ENCODE peak calls at places on chromosomes 1 and 21, in seven cellular contexts. One of them, this sample, is unnamed.
A peak's percentile ranks its signal among the peaks of the same experiment; 100 is the strongest.

GRCh38 chr1:202852163-202852904 is 36.6 kb downstream of the RABIF start:
- DNase-seq in pancreas: no peak
- DNase-seq in sigmoid colon: no peak
- DNase-seq in prostate gland: no peak
- DNase-seq in left ventricle myocardium inferior: no peak
- DNase-seq in astrocyte: peak; percentile 36
- DNase-seq in HCT116: peak; percentile 70
- DNase-seq in this sample: peak; percentile 70

GRCh38 chr1:1894354-1895049 is 3.6 kb upstream of the GNB1 start:
- DNase-seq in astrocyte: no peak
- DNase-seq in left ventricle myocardium inferior: peak; percentile 56
- DNase-seq in HCT116: no peak
- DNase-seq in prostate gland: peak; percentile 79
- DNase-seq in pancreas: peak; percentile 67
- DNase-seq in sigmoid colon: peak; percentile 69
- DNase-seq in this sample: no peak

GRCh38 chr1:203625623-203626189 is 926 bp upstream of the ATP2B4 start:
- DNase-seq in astrocyte: no peak
- DNase-seq in left ventricle myocardium inferior: no peak
- DNase-seq in prostate gland: peak; percentile 60
- DNase-seq in HCT116: no peak
- DNase-seq in pancreas: no peak
- DNase-seq in sigmoid colon: no peak
- DNase-seq in this sample: peak; percentile 97

GRCh38 chr1:53367503-53368313 is 39.8 kb upstream of the LRP8 start:
- DNase-seq in HCT116: no peak
- DNase-seq in astrocyte: no peak
- DNase-seq in pancreas: no peak
- DNase-seq in sigmoid colon: no peak
- DNase-seq in left ventricle myocardium inferior: no peak
- DNase-seq in prostate gland: no peak
- DNase-seq in this sample: no peak

GRCh38 chr1:23098463-23099170 is 70.0 kb downstream of the LUZP1 start:
- DNase-seq in left ventricle myocardium inferior: peak; percentile 24
- DNase-seq in HCT116: peak; percentile 65
- DNase-seq in sigmoid colon: peak; percentile 81
- DNase-seq in prostate gland: peak; percentile 57
- DNase-seq in pancreas: no peak
- DNase-seq in astrocyte: peak; percentile 45
- DNase-seq in this sample: peak; percentile 68

GRCh38 chr1:241551759-241552638 is 19.8 kb downstream of the KMO start:
- DNase-seq in HCT116: no peak
- DNase-seq in astrocyte: no peak
- DNase-seq in left ventricle myocardium inferior: peak; percentile 15
- DNase-seq in prostate gland: no peak
- DNase-seq in pancreas: no peak
- DNase-seq in sigmoid colon: peak; percentile 68
- DNase-seq in this sample: no peak

GRCh38 chr1:209689484-209689883 is 14.3 kb downstream of the G0S2 start:
- DNase-seq in prostate gland: no peak
- DNase-seq in sigmoid colon: no peak
- DNase-seq in astrocyte: no peak
- DNase-seq in pancreas: no peak
- DNase-seq in left ventricle myocardium inferior: no peak
- DNase-seq in HCT116: no peak
- DNase-seq in this sample: peak; percentile 90

GRCh38 chr1:81430955-81431646 is 369.6 kb upstream of the ADGRL2 start:
- DNase-seq in HCT116: no peak
- DNase-seq in prostate gland: no peak
- DNase-seq in sigmoid colon: no peak
- DNase-seq in astrocyte: no peak
- DNase-seq in pancreas: no peak
- DNase-seq in left ventricle myocardium inferior: no peak
- DNase-seq in this sample: no peak

GRCh38 chr1:193156117-193156825 is 30.1 kb downstream of the B3GALT2 start:
- DNase-seq in sigmoid colon: no peak
- DNase-seq in prostate gland: no peak
- DNase-seq in pancreas: no peak
- DNase-seq in astrocyte: no peak
- DNase-seq in HCT116: no peak
- DNase-seq in left ventricle myocardium inferior: no peak
- DNase-seq in this sample: no peak

GRCh38 chr1:171844381-171844780 is 3.1 kb downstream of the DNM3 start:
- DNase-seq in sigmoid colon: no peak
- DNase-seq in astrocyte: peak; percentile 13
- DNase-seq in pancreas: no peak
- DNase-seq in HCT116: no peak
- DNase-seq in prostate gland: no peak
- DNase-seq in left ventricle myocardium inferior: no peak
- DNase-seq in this sample: peak; percentile 48

GRCh38 chr1:145982010-145982723 is 14.2 kb downstream of the TXNIP start:
- DNase-seq in pancreas: no peak
- DNase-seq in sigmoid colon: peak; percentile 58
- DNase-seq in prostate gland: no peak
- DNase-seq in HCT116: no peak
- DNase-seq in astrocyte: no peak
- DNase-seq in left ventricle myocardium inferior: no peak
- DNase-seq in this sample: no peak

GRCh38 chr1:227803933-227804332 is 11.5 kb upstream of the PRSS38 start:
- DNase-seq in sigmoid colon: no peak
- DNase-seq in left ventricle myocardium inferior: no peak
- DNase-seq in astrocyte: no peak
- DNase-seq in HCT116: no peak
- DNase-seq in pancreas: no peak
- DNase-seq in prostate gland: no peak
- DNase-seq in this sample: no peak

GRCh38 chr1:206590025-206590834 is 22.0 kb downstream of the EIF2D start:
- DNase-seq in HCT116: peak; percentile 37
- DNase-seq in prostate gland: no peak
- DNase-seq in left ventricle myocardium inferior: no peak
- DNase-seq in astrocyte: peak; percentile 82
- DNase-seq in pancreas: no peak
- DNase-seq in sigmoid colon: no peak
- DNase-seq in this sample: peak; percentile 98

GRCh38 chr1:214337536-214337935 is 56.6 kb downstream of the SMYD2 start:
- DNase-seq in prostate gland: no peak
- DNase-seq in sigmoid colon: no peak
- DNase-seq in pancreas: no peak
- DNase-seq in astrocyte: peak; percentile 66
- DNase-seq in left ventricle myocardium inferior: no peak
- DNase-seq in HCT116: no peak
- DNase-seq in this sample: no peak

GRCh38 chr1:203166192-203166940 is 9.3 kb downstream of the MYBPH start:
- DNase-seq in astrocyte: no peak
- DNase-seq in sigmoid colon: no peak
- DNase-seq in HCT116: no peak
- DNase-seq in left ventricle myocardium inferior: no peak
- DNase-seq in prostate gland: peak; percentile 12
- DNase-seq in pancreas: no peak
- DNase-seq in this sample: peak; percentile 35

GRCh38 chr1:236156512-236157208 is 14.3 kb downstream of the GPR137B start:
- DNase-seq in left ventricle myocardium inferior: no peak
- DNase-seq in sigmoid colon: no peak
- DNase-seq in astrocyte: no peak
- DNase-seq in pancreas: no peak
- DNase-seq in HCT116: no peak
- DNase-seq in prostate gland: no peak
- DNase-seq in this sample: no peak

GRCh38 chr1:51423098-51423821 is 92.9 kb upstream of the TTC39A start:
- DNase-seq in sigmoid colon: no peak
- DNase-seq in left ventricle myocardium inferior: no peak
- DNase-seq in astrocyte: no peak
- DNase-seq in HCT116: no peak
- DNase-seq in pancreas: no peak
- DNase-seq in prostate gland: no peak
- DNase-seq in this sample: peak; percentile 13
- H3K36me3 ChIP-seq in sigmoid colon: peaks cover 13% of the 10 kb centered on the region
- H3K36me3 ChIP-seq in left ventricle myocardium inferior: peaks cover 20% of the 10 kb centered on the region
- H3K36me3 ChIP-seq in astrocyte: no peaks in the 10 kb centered on the region
- H3K36me3 ChIP-seq in HCT116: no peaks in the 10 kb centered on the region
- H3K36me3 ChIP-seq in pancreas: no peaks in the 10 kb centered on the region
- H3K36me3 ChIP-seq in prostate gland: no peaks in the 10 kb centered on the region
- H3K36me3 ChIP-seq in this sample: no peaks in the 10 kb centered on the region

DNA sequence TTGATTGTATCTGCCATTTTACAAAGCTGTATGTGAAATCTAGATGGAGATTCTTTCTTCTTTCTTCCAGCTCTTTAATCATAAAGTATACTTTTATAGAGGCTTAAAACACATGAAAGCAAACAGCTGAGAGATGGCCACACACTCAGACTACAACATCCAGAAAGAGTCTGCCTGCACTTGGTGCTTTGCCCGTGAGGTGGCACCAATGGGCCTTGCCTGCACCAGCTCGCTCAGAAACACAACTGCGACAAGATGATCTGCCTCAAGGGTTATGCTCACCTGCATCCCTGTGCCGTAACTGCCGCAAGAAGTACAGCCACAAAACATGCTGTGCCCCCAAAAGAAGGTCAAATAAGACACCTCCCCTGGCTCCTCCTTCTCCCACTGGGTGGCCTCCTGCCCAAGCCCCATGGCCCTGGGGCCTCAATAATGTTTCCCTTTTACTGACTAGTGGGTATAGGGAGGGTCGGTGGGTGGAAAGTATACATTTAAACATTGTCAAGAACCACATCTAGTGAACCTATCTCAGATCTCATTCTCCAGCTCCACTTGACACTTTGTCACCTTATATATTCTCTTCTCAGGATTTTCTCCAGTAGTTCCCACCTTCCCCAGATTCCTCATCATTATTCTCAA is 66.7 kb upstream of the ANGPTL3 start:
- DNase-seq in prostate gland: peak; percentile 59
- DNase-seq in pancreas: peak; percentile 79
- DNase-seq in HCT116: no peak
- DNase-seq in left ventricle myocardium inferior: peak; percentile 18
- DNase-seq in sigmoid colon: no peak
- DNase-seq in astrocyte: peak; percentile 16
- DNase-seq in this sample: peak; percentile 45
- TF ChIP-seq CTCF in prostate gland: peak; percentile 64
- TF ChIP-seq CTCF in pancreas: peak; percentile 45
- TF ChIP-seq CTCF in HCT116: no peak
- TF ChIP-seq CTCF in left ventricle myocardium inferior: peak; percentile 70
- TF ChIP-seq CTCF in sigmoid colon: peak; percentile 15
- TF ChIP-seq CTCF in astrocyte: peak; percentile 57
- TF ChIP-seq CTCF in this sample: peak; percentile 91

GRCh38 chr1:247415423-247416361 is at the start of gene NLRP3:
- DNase-seq in left ventricle myocardium inferior: peak; percentile 36
- DNase-seq in HCT116: no peak
- DNase-seq in pancreas: no peak
- DNase-seq in sigmoid colon: peak; percentile 68
- DNase-seq in prostate gland: no peak
- DNase-seq in astrocyte: no peak
- DNase-seq in this sample: peak; percentile 55
- H3K4me3 ChIP-seq in left ventricle myocardium inferior: peak within 1 kb of the TSS; percentile 32
- H3K4me3 ChIP-seq in HCT116: peak within 1 kb of the TSS; percentile 4
- H3K4me3 ChIP-seq in pancreas: no peak within 1 kb of the TSS
- H3K4me3 ChIP-seq in sigmoid colon: no peak within 1 kb of the TSS
- H3K4me3 ChIP-seq in prostate gland: no peak within 1 kb of the TSS
- H3K4me3 ChIP-seq in astrocyte: no peak within 1 kb of the TSS
- H3K4me3 ChIP-seq in this sample: no peak within 1 kb of the TSS

DNA sequence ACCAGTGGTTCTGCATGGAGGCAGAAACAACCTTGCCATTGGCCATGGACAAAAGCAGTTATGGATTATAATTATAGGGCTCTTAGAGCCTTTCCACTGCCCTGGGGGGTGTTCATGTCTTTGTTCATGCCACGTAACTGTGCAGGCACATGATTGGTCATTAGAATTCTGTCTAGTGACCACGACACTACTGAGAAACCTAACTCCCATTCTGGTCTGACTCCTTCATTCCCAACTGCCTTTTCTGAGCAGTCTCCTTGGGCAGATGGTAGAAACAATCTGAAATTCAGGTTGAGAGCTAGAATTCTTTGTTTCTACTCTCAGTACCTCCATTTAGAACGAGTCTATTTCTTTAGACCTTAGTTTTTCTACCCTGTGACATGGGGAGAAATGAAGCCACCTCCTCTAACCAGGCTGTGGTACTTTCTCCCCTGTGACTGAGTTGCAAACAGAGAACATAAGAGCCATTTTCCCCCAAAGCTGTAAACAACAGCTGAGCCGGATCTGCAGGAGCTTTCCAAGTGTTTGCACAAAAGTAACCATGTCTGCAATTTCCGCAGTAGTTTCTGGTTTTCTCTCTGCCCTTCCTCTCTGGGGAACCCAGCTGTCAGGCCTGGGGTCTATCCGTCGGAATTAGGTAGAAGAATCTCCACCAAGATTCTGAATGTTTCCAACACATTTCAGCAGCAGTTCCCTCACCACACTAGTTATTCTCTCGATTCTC is 37.7 kb upstream of the IPO9 start:
- DNase-seq in pancreas: no peak
- DNase-seq in astrocyte: no peak
- DNase-seq in prostate gland: no peak
- DNase-seq in left ventricle myocardium inferior: no peak
- DNase-seq in sigmoid colon: no peak
- DNase-seq in HCT116: no peak
- DNase-seq in this sample: no peak
- H3K36me3 ChIP-seq in pancreas: no peaks in the 10 kb centered on the region
- H3K36me3 ChIP-seq in astrocyte: peaks cover 81% of the 10 kb centered on the region
- H3K36me3 ChIP-seq in prostate gland: no peaks in the 10 kb centered on the region
- H3K36me3 ChIP-seq in left ventricle myocardium inferior: peaks cover 70% of the 10 kb centered on the region
- H3K36me3 ChIP-seq in sigmoid colon: peaks cover 70% of the 10 kb centered on the region
- H3K36me3 ChIP-seq in HCT116: peaks cover 10% of the 10 kb centered on the region
- H3K36me3 ChIP-seq in this sample: peaks cover 14% of the 10 kb centered on the region

GRCh38 chr1:119712342-119713038 is 756 bp downstream of the PHGDH start:
- DNase-seq in sigmoid colon: peak; percentile 94
- DNase-seq in prostate gland: peak; percentile 69
- DNase-seq in left ventricle myocardium inferior: peak; percentile 78
- DNase-seq in astrocyte: peak; percentile 81
- DNase-seq in HCT116: peak; percentile 19
- DNase-seq in pancreas: peak; percentile 81
- DNase-seq in this sample: peak; percentile 34
- TF ChIP-seq CTCF in sigmoid colon: no peak
- TF ChIP-seq CTCF in prostate gland: no peak
- TF ChIP-seq CTCF in left ventricle myocardium inferior: no peak
- TF ChIP-seq CTCF in astrocyte: no peak
- TF ChIP-seq CTCF in HCT116: no peak
- TF ChIP-seq CTCF in pancreas: no peak
- TF ChIP-seq CTCF in this sample: peak; percentile 6

DNA sequence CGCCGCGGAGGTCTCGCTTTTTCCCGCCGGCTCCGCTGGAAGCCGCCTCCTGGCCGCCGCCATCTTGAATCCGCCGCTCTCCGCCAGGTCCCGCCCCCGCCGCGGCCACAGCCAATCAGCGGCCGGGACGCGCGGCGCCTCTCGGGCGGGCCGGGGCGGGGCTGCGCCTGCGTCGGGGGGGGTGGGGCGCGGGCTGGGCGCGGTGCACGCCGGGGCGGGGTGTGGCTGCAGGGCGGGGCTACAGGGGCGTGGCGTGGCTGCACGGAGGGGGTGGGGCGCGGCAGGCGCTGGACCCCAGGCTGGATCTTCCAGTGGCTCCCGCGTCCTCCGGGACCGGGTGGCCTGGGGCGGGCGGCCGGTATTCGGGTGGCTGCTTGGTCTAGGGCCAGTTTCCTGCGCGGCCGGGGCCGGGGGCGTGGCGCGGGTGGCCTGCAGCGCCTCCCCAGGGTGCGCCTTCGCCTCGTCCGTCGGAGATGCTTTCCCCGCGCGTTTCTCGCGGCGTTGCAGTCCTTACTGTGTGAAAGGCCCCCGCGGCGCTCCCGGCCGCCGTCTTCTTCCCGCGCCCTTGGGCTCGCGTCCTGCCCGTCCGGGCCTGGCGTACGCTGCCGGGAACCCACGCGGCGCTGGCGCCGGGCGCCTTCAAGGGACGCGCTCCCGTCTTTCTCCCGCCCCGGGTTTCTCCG is 575 bp downstream of the PCNT start:
- DNase-seq in left ventricle myocardium inferior: peak; percentile 87
- DNase-seq in pancreas: peak; percentile 95
- DNase-seq in HCT116: peak; percentile 46
- DNase-seq in prostate gland: peak; percentile 80
- DNase-seq in astrocyte: peak; percentile 41
- DNase-seq in sigmoid colon: peak; percentile 93
- DNase-seq in this sample: peak; percentile 30
- H3K4me3 ChIP-seq in left ventricle myocardium inferior: peak overlapping the region; percentile 95
- H3K4me3 ChIP-seq in pancreas: peak overlapping the region; percentile 99
- H3K4me3 ChIP-seq in HCT116: peak overlapping the region; percentile 89
- H3K4me3 ChIP-seq in prostate gland: peak overlapping the region; percentile 100
- H3K4me3 ChIP-seq in astrocyte: peak overlapping the region; percentile 82
- H3K4me3 ChIP-seq in sigmoid colon: peak overlapping the region; percentile 97
- H3K4me3 ChIP-seq in this sample: peak overlapping the region; percentile 94